ENCODE peak calls at places on chromosome 14, in seven cellular contexts. One of them, this sample, is unnamed.

GRCh38 chr14:90569606-90570462 is 173.0 kb downstream of the CALM1 start:
- DNase-seq in uterus: no peak
- DNase-seq in endodermal cell: no peak
- DNase-seq in transverse colon: no peak
- DNase-seq in heart left ventricle: no peak
- DNase-seq in ovary: no peak
- DNase-seq in fibroblast of lung: no peak
- DNase-seq in this sample: no peak

GRCh38 chr14:92686763-92687427 is 61.5 kb downstream of the LGMN start:
- DNase-seq in ovary: peak; percentile 78
- DNase-seq in uterus: peak; percentile 69
- DNase-seq in heart left ventricle: peak; percentile 85
- DNase-seq in transverse colon: peak; percentile 82
- DNase-seq in fibroblast of lung: peak; percentile 59
- DNase-seq in endodermal cell: peak; percentile 99
- DNase-seq in this sample: peak; percentile 91

GRCh38 chr14:88301381-88301780 is 21.7 kb downstream of the KCNK10 start:
- DNase-seq in ovary: no peak
- DNase-seq in transverse colon: no peak
- DNase-seq in endodermal cell: no peak
- DNase-seq in uterus: no peak
- DNase-seq in heart left ventricle: no peak
- DNase-seq in fibroblast of lung: no peak
- DNase-seq in this sample: no peak

GRCh38 chr14:61420326-61420725 is 98.9 kb downstream of the PRKCH start:
- DNase-seq in fibroblast of lung: peak; percentile 27
- DNase-seq in heart left ventricle: no peak
- DNase-seq in uterus: no peak
- DNase-seq in endodermal cell: peak; percentile 76
- DNase-seq in transverse colon: no peak
- DNase-seq in ovary: no peak
- DNase-seq in this sample: no peak

GRCh38 chr14:81772391-81772790 is 238.7 kb upstream of the SEL1L start:
- DNase-seq in uterus: no peak
- DNase-seq in heart left ventricle: no peak
- DNase-seq in endodermal cell: no peak
- DNase-seq in ovary: no peak
- DNase-seq in transverse colon: no peak
- DNase-seq in fibroblast of lung: no peak
- DNase-seq in this sample: no peak

GRCh38 chr14:77051101-77051500 is 22.6 kb upstream of the IRF2BPL start:
- DNase-seq in endodermal cell: no peak
- DNase-seq in fibroblast of lung: no peak
- DNase-seq in uterus: peak; percentile 34
- DNase-seq in ovary: no peak
- DNase-seq in transverse colon: no peak
- DNase-seq in heart left ventricle: peak; percentile 89
- DNase-seq in this sample: peak; percentile 84

GRCh38 chr14:39175445-39176262 is 600 bp downstream of the PNN start:
- DNase-seq in ovary: no peak
- DNase-seq in heart left ventricle: no peak
- DNase-seq in endodermal cell: peak; percentile 71
- DNase-seq in uterus: no peak
- DNase-seq in transverse colon: no peak
- DNase-seq in fibroblast of lung: peak; percentile 43
- DNase-seq in this sample: no peak

GRCh38 chr14:34912182-34912581 is 37.0 kb upstream of the BAZ1A start:
- DNase-seq in uterus: no peak
- DNase-seq in fibroblast of lung: no peak
- DNase-seq in transverse colon: no peak
- DNase-seq in heart left ventricle: no peak
- DNase-seq in endodermal cell: peak; percentile 48
- DNase-seq in ovary: no peak
- DNase-seq in this sample: no peak

GRCh38 chr14:89394920-89395319 is 22.1 kb downstream of the FOXN3 start:
- DNase-seq in ovary: no peak
- DNase-seq in fibroblast of lung: no peak
- DNase-seq in heart left ventricle: no peak
- DNase-seq in endodermal cell: no peak
- DNase-seq in uterus: no peak
- DNase-seq in transverse colon: no peak
- DNase-seq in this sample: no peak

GRCh38 chr14:32075636-32076277 is 1.3 kb upstream of the ARHGAP5 start:
- DNase-seq in heart left ventricle: no peak
- DNase-seq in endodermal cell: no peak
- DNase-seq in fibroblast of lung: peak; percentile 21
- DNase-seq in transverse colon: peak; percentile 68
- DNase-seq in uterus: no peak
- DNase-seq in ovary: peak; percentile 34
- DNase-seq in this sample: peak; percentile 84

GRCh38 chr14:31207287-31207745 is 277 bp downstream of the HECTD1 start:
- DNase-seq in heart left ventricle: no peak
- DNase-seq in endodermal cell: no peak
- DNase-seq in ovary: no peak
- DNase-seq in fibroblast of lung: peak; percentile 80
- DNase-seq in transverse colon: no peak
- DNase-seq in uterus: peak; percentile 90
- DNase-seq in this sample: no peak

GRCh38 chr14:86654558-86655184 is 1124.7 kb downstream of the FLRT2 start:
- DNase-seq in ovary: peak; percentile 21
- DNase-seq in uterus: peak; percentile 17
- DNase-seq in endodermal cell: peak; percentile 91
- DNase-seq in transverse colon: peak; percentile 35
- DNase-seq in fibroblast of lung: peak; percentile 3
- DNase-seq in heart left ventricle: peak; percentile 30
- DNase-seq in this sample: peak; percentile 50

GRCh38 chr14:61511558-61511924 is 183.8 kb upstream of the HIF1A start:
- DNase-seq in endodermal cell: peak; percentile 38
- DNase-seq in ovary: no peak
- DNase-seq in uterus: no peak
- DNase-seq in fibroblast of lung: no peak
- DNase-seq in transverse colon: no peak
- DNase-seq in heart left ventricle: no peak
- DNase-seq in this sample: no peak

GRCh38 chr14:55661029-55661428 is 81.0 kb downstream of the KTN1 start:
- DNase-seq in fibroblast of lung: no peak
- DNase-seq in ovary: no peak
- DNase-seq in uterus: no peak
- DNase-seq in endodermal cell: no peak
- DNase-seq in transverse colon: no peak
- DNase-seq in heart left ventricle: no peak
- DNase-seq in this sample: no peak

GRCh38 chr14:79825046-79825521 is 386.2 kb downstream of the DIO2 start:
- DNase-seq in heart left ventricle: no peak
- DNase-seq in ovary: no peak
- DNase-seq in endodermal cell: no peak
- DNase-seq in fibroblast of lung: peak; percentile 31
- DNase-seq in transverse colon: no peak
- DNase-seq in uterus: peak; percentile 46
- DNase-seq in this sample: no peak

GRCh38 chr14:74219277-74219676 is 20.0 kb upstream of the VSX2 start:
- DNase-seq in ovary: no peak
- DNase-seq in endodermal cell: no peak
- DNase-seq in uterus: no peak
- DNase-seq in transverse colon: no peak
- DNase-seq in fibroblast of lung: no peak
- DNase-seq in heart left ventricle: no peak
- DNase-seq in this sample: no peak

GRCh38 chr14:99348816-99349609 is 77.0 kb upstream of the BCL11B start:
- DNase-seq in transverse colon: no peak
- DNase-seq in heart left ventricle: no peak
- DNase-seq in ovary: no peak
- DNase-seq in endodermal cell: no peak
- DNase-seq in fibroblast of lung: peak; percentile 7
- DNase-seq in uterus: no peak
- DNase-seq in this sample: no peak

GRCh38 chr14:53408175-53408879 is 255.2 kb upstream of the DDHD1 start:
- DNase-seq in transverse colon: no peak
- DNase-seq in ovary: no peak
- DNase-seq in uterus: no peak
- DNase-seq in fibroblast of lung: no peak
- DNase-seq in heart left ventricle: no peak
- DNase-seq in endodermal cell: no peak
- DNase-seq in this sample: no peak

GRCh38 chr14:104974665-104975390 is 3.3 kb downstream of the AHNAK2 start:
- DNase-seq in fibroblast of lung: no peak
- DNase-seq in uterus: no peak
- DNase-seq in ovary: peak; percentile 20
- DNase-seq in endodermal cell: peak; percentile 45
- DNase-seq in heart left ventricle: peak; percentile 21
- DNase-seq in transverse colon: no peak
- DNase-seq in this sample: peak; percentile 71
- H3K27ac ChIP-seq in fibroblast of lung: peak overlapping the region; percentile 14
- H3K27ac ChIP-seq in uterus: peak overlapping the region; percentile 99
- H3K27ac ChIP-seq in ovary: no peak overlapping the region
- H3K27ac ChIP-seq in endodermal cell: no peak overlapping the region
- H3K27ac ChIP-seq in heart left ventricle: peak overlapping the region; percentile 53
- H3K27ac ChIP-seq in transverse colon: peak overlapping the region; percentile 89
- H3K27ac ChIP-seq in this sample: no peak overlapping the region

GRCh38 chr14:94143239-94143638 is 13.8 kb upstream of the IFI27L2 start:
- DNase-seq in endodermal cell: peak; percentile 83
- DNase-seq in transverse colon: no peak
- DNase-seq in fibroblast of lung: no peak
- DNase-seq in heart left ventricle: no peak
- DNase-seq in uterus: no peak
- DNase-seq in ovary: no peak
- DNase-seq in this sample: no peak

GRCh38 chr14:94143711-94144110 is 14.3 kb upstream of the IFI27L2 start:
- DNase-seq in uterus: no peak
- DNase-seq in endodermal cell: no peak
- DNase-seq in transverse colon: no peak
- DNase-seq in ovary: no peak
- DNase-seq in fibroblast of lung: no peak
- DNase-seq in heart left ventricle: no peak
- DNase-seq in this sample: no peak

GRCh38 chr14:94142836-94143235 is 13.4 kb upstream of the IFI27L2 start:
- DNase-seq in fibroblast of lung: no peak
- DNase-seq in ovary: no peak
- DNase-seq in uterus: no peak
- DNase-seq in heart left ventricle: no peak
- DNase-seq in transverse colon: no peak
- DNase-seq in endodermal cell: no peak
- DNase-seq in this sample: no peak

GRCh38 chr14:94144765-94145164 is 15.4 kb upstream of the IFI27L2 start:
- DNase-seq in ovary: no peak
- DNase-seq in fibroblast of lung: no peak
- DNase-seq in transverse colon: no peak
- DNase-seq in uterus: no peak
- DNase-seq in heart left ventricle: no peak
- DNase-seq in endodermal cell: peak; percentile 63
- DNase-seq in this sample: no peak

DNA sequence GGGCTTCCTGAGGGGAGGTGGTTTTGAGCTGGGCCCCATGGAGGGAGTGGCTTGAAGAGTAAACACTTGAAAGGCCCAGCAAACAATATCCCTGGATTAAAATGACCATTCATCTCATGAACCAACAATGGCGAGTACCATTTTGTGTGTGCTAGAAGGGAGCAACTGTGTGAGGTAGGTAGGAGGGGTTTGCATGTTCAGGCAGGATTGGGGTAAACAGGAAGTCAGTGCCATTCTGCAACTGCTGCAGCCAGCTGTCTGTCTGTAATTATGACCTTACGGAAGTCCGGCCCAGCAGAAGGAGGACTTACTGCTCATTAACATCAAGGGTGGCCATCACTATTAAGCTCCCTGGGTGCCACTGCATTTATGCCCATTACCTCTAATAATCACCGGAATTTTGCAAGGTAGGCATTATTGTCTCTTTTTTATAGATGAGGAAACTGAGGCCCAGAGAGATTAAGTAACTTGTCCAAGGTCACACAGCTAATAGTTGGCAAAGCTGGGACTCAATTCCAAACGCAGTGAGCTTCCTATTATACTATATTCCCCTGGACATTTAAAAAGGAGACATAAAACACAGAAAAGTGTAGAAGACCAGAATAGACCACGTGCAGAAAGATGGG is 16.6 kb upstream of the IFI27L2 start:
- DNase-seq in endodermal cell: no peak
- DNase-seq in uterus: no peak
- DNase-seq in ovary: no peak
- DNase-seq in fibroblast of lung: no peak
- DNase-seq in heart left ventricle: no peak
- DNase-seq in transverse colon: no peak
- DNase-seq in this sample: no peak
- H3K36me3 ChIP-seq in endodermal cell: no peaks in the 10 kb centered on the region
- H3K36me3 ChIP-seq in uterus: no peaks in the 10 kb centered on the region
- H3K36me3 ChIP-seq in ovary: no peaks in the 10 kb centered on the region
- H3K36me3 ChIP-seq in fibroblast of lung: no peaks in the 10 kb centered on the region
- H3K36me3 ChIP-seq in heart left ventricle: no peaks in the 10 kb centered on the region
- H3K36me3 ChIP-seq in transverse colon: no peaks in the 10 kb centered on the region
- H3K36me3 ChIP-seq in this sample: no peaks in the 10 kb centered on the region

DNA sequence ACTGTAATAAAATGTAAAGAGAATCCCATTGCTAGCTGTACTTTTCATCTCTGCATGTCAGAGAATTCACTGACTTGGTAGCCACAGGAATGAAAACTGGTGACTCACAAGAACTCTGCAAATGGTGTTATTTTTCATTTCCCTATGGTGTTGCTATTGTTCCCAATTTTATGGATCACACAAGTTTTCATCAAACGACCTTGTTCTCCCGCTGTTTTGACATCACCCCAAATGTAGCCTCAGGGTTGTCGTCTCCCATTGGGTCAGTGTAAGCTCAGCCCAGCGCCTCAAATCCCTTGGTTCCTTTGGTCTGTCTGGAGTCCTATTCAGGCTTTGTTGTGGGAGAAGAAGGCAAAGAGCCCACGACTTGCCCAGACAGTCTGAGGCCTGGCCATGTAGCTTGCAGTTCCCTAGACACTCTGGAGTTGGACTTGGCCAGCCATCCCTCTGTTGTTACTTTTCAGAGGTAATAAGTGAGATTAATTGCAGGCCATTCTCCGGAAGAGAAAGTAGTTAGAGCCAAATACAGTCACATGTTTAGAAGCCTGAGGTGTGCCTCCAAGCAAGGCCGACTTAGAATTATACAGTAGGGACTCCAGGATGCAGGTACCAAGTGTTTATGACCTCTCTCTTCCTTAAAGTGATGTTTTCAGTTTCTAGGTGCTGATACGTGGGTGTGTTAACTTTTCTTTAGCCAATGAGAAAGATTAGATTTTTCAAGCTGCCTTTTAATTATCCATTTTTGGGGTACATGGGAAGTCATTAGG is 159.1 kb downstream of the TGFB3 start:
- DNase-seq in uterus: peak; percentile 39
- DNase-seq in transverse colon: no peak
- DNase-seq in fibroblast of lung: peak; percentile 93
- DNase-seq in ovary: no peak
- DNase-seq in heart left ventricle: peak; percentile 26
- DNase-seq in endodermal cell: no peak
- DNase-seq in this sample: no peak
- H3K27ac ChIP-seq in uterus: peak overlapping the region; percentile 89
- H3K27ac ChIP-seq in transverse colon: peak overlapping the region; percentile 51
- H3K27ac ChIP-seq in fibroblast of lung: peak overlapping the region; percentile 3
- H3K27ac ChIP-seq in ovary: peak overlapping the region; percentile 47
- H3K27ac ChIP-seq in heart left ventricle: peak overlapping the region; percentile 76
- H3K27ac ChIP-seq in endodermal cell: peak overlapping the region; percentile 60
- H3K27ac ChIP-seq in this sample: no peak overlapping the region

DNA sequence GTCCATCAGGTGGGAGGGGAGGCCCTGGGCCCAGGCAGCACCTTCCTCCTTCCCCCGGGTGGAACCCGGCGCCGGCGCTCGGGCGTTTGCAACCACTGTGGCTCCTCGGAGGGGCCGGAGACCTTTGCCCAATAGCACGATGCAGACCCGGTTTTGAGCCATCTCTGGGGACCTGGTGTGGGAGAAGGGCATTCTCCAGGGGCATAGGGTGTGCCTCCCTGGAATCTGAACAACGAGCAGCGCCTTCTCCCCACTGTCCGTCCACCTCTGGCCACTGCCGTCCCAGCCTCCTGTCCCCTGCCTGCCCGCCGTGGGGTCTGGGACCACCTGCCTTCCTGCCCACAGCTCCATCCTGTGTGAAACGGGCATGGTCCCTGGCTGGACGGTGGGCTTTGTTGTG is 12.5 kb downstream of the ZFYVE21 start:
- DNase-seq in fibroblast of lung: no peak
- DNase-seq in heart left ventricle: peak; percentile 15
- DNase-seq in transverse colon: no peak
- DNase-seq in uterus: no peak
- DNase-seq in ovary: no peak
- DNase-seq in endodermal cell: no peak
- DNase-seq in this sample: peak; percentile 55
- H3K36me3 ChIP-seq in fibroblast of lung: peaks cover 16% of the 10 kb centered on the region
- H3K36me3 ChIP-seq in heart left ventricle: no peaks in the 10 kb centered on the region
- H3K36me3 ChIP-seq in transverse colon: peaks cover 20% of the 10 kb centered on the region
- H3K36me3 ChIP-seq in uterus: no peaks in the 10 kb centered on the region
- H3K36me3 ChIP-seq in ovary: no peaks in the 10 kb centered on the region
- H3K36me3 ChIP-seq in endodermal cell: peaks cover 39% of the 10 kb centered on the region
- H3K36me3 ChIP-seq in this sample: peaks cover 29% of the 10 kb centered on the region